ENCODE peak calls at places on chromosomes 5 and 9, in six cellular contexts. One of them, this sample, is unnamed.

GRCh38 chr5:176743828-176744583 is 66.4 kb upstream of the UNC5A start:
- DNase-seq in upper lobe of right lung: peak; percentile 59
- DNase-seq in HCT116: no peak
- DNase-seq in brain microvascular endothelial cell: no peak
- DNase-seq in caudate nucleus: no peak
- DNase-seq in IMR-90: no peak
- DNase-seq in this sample: no peak

GRCh38 chr9:7130421-7130820 is 372.6 kb downstream of the KDM4C start:
- DNase-seq in HCT116: no peak
- DNase-seq in brain microvascular endothelial cell: no peak
- DNase-seq in IMR-90: no peak
- DNase-seq in caudate nucleus: no peak
- DNase-seq in upper lobe of right lung: no peak
- DNase-seq in this sample: no peak

GRCh38 chr5:151264113-151264512 is 11.1 kb downstream of the GM2A start:
- DNase-seq in upper lobe of right lung: no peak
- DNase-seq in IMR-90: peak; percentile 47
- DNase-seq in brain microvascular endothelial cell: peak; percentile 17
- DNase-seq in caudate nucleus: no peak
- DNase-seq in HCT116: no peak
- DNase-seq in this sample: no peak

GRCh38 chr5:96297290-96297689 is 135.8 kb downstream of the PCSK1 start:
- DNase-seq in IMR-90: peak; percentile 98
- DNase-seq in HCT116: no peak
- DNase-seq in brain microvascular endothelial cell: peak; percentile 88
- DNase-seq in upper lobe of right lung: no peak
- DNase-seq in caudate nucleus: no peak
- DNase-seq in this sample: peak; percentile 24

GRCh38 chr5:82597437-82597836 is 319.3 kb upstream of the RPS23 start:
- DNase-seq in caudate nucleus: no peak
- DNase-seq in HCT116: peak; percentile 29
- DNase-seq in IMR-90: no peak
- DNase-seq in brain microvascular endothelial cell: no peak
- DNase-seq in upper lobe of right lung: no peak
- DNase-seq in this sample: no peak

GRCh38 chr5:36882250-36882649 is 5.7 kb downstream of the NIPBL start:
- DNase-seq in upper lobe of right lung: no peak
- DNase-seq in HCT116: no peak
- DNase-seq in caudate nucleus: no peak
- DNase-seq in IMR-90: no peak
- DNase-seq in brain microvascular endothelial cell: no peak
- DNase-seq in this sample: no peak

GRCh38 chr5:14351845-14352712 is 208.9 kb downstream of the TRIO start:
- DNase-seq in brain microvascular endothelial cell: peak; percentile 60
- DNase-seq in caudate nucleus: peak; percentile 41
- DNase-seq in IMR-90: peak; percentile 70
- DNase-seq in HCT116: peak; percentile 27
- DNase-seq in upper lobe of right lung: peak; percentile 73
- DNase-seq in this sample: peak; percentile 72

GRCh38 chr9:33106827-33107621 is 30.6 kb upstream of the SMU1 start:
- DNase-seq in brain microvascular endothelial cell: peak; percentile 58
- DNase-seq in upper lobe of right lung: no peak
- DNase-seq in IMR-90: peak; percentile 89
- DNase-seq in HCT116: no peak
- DNase-seq in caudate nucleus: no peak
- DNase-seq in this sample: peak; percentile 44

GRCh38 chr5:6899215-6899614 is 186.0 kb downstream of the TENT4A start:
- DNase-seq in IMR-90: no peak
- DNase-seq in upper lobe of right lung: no peak
- DNase-seq in caudate nucleus: no peak
- DNase-seq in HCT116: no peak
- DNase-seq in brain microvascular endothelial cell: no peak
- DNase-seq in this sample: peak; percentile 76

GRCh38 chr9:124453586-124454191 is 3.4 kb downstream of the ADGRD2 start:
- DNase-seq in HCT116: peak; percentile 21
- DNase-seq in caudate nucleus: no peak
- DNase-seq in brain microvascular endothelial cell: no peak
- DNase-seq in IMR-90: no peak
- DNase-seq in upper lobe of right lung: peak; percentile 56
- DNase-seq in this sample: no peak

GRCh38 chr5:67353500-67353931 is 156.9 kb upstream of the CD180 start:
- DNase-seq in HCT116: no peak
- DNase-seq in upper lobe of right lung: no peak
- DNase-seq in IMR-90: no peak
- DNase-seq in caudate nucleus: no peak
- DNase-seq in brain microvascular endothelial cell: no peak
- DNase-seq in this sample: peak; percentile 44

GRCh38 chr5:96751203-96752169 is 56.3 kb downstream of the ERAP1 start:
- DNase-seq in brain microvascular endothelial cell: no peak
- DNase-seq in caudate nucleus: no peak
- DNase-seq in HCT116: no peak
- DNase-seq in IMR-90: no peak
- DNase-seq in upper lobe of right lung: no peak
- DNase-seq in this sample: no peak

GRCh38 chr5:115641948-115642347 is 16.1 kb upstream of the TMED7 start:
- DNase-seq in HCT116: no peak
- DNase-seq in caudate nucleus: no peak
- DNase-seq in brain microvascular endothelial cell: peak; percentile 29
- DNase-seq in IMR-90: peak; percentile 11
- DNase-seq in upper lobe of right lung: no peak
- DNase-seq in this sample: no peak

GRCh38 chr5:127876384-127876783 is 173.2 kb downstream of the CCDC192 start:
- DNase-seq in upper lobe of right lung: no peak
- DNase-seq in IMR-90: no peak
- DNase-seq in HCT116: peak; percentile 61
- DNase-seq in brain microvascular endothelial cell: no peak
- DNase-seq in caudate nucleus: no peak
- DNase-seq in this sample: no peak

GRCh38 chr9:94867842-94868312 is 141.4 kb downstream of the AOPEP start:
- DNase-seq in upper lobe of right lung: no peak
- DNase-seq in caudate nucleus: no peak
- DNase-seq in HCT116: no peak
- DNase-seq in brain microvascular endothelial cell: peak; percentile 91
- DNase-seq in IMR-90: peak; percentile 98
- DNase-seq in this sample: no peak

GRCh38 chr9:130884111-130884531 is 12.5 kb downstream of the QRFP start:
- DNase-seq in HCT116: no peak
- DNase-seq in IMR-90: no peak
- DNase-seq in caudate nucleus: no peak
- DNase-seq in brain microvascular endothelial cell: no peak
- DNase-seq in upper lobe of right lung: no peak
- DNase-seq in this sample: no peak

GRCh38 chr9:130886981-130887380 is 9.6 kb downstream of the QRFP start:
- DNase-seq in caudate nucleus: no peak
- DNase-seq in IMR-90: no peak
- DNase-seq in brain microvascular endothelial cell: no peak
- DNase-seq in HCT116: no peak
- DNase-seq in upper lobe of right lung: no peak
- DNase-seq in this sample: no peak

GRCh38 chr9:130887494-130888144 is 9.0 kb downstream of the QRFP start:
- DNase-seq in caudate nucleus: no peak
- DNase-seq in HCT116: no peak
- DNase-seq in brain microvascular endothelial cell: no peak
- DNase-seq in upper lobe of right lung: no peak
- DNase-seq in IMR-90: peak; percentile 38
- DNase-seq in this sample: no peak

GRCh38 chr9:130884542-130885421 is 11.8 kb downstream of the QRFP start:
- DNase-seq in HCT116: no peak
- DNase-seq in brain microvascular endothelial cell: no peak
- DNase-seq in upper lobe of right lung: no peak
- DNase-seq in IMR-90: no peak
- DNase-seq in caudate nucleus: peak; percentile 34
- DNase-seq in this sample: no peak

DNA sequence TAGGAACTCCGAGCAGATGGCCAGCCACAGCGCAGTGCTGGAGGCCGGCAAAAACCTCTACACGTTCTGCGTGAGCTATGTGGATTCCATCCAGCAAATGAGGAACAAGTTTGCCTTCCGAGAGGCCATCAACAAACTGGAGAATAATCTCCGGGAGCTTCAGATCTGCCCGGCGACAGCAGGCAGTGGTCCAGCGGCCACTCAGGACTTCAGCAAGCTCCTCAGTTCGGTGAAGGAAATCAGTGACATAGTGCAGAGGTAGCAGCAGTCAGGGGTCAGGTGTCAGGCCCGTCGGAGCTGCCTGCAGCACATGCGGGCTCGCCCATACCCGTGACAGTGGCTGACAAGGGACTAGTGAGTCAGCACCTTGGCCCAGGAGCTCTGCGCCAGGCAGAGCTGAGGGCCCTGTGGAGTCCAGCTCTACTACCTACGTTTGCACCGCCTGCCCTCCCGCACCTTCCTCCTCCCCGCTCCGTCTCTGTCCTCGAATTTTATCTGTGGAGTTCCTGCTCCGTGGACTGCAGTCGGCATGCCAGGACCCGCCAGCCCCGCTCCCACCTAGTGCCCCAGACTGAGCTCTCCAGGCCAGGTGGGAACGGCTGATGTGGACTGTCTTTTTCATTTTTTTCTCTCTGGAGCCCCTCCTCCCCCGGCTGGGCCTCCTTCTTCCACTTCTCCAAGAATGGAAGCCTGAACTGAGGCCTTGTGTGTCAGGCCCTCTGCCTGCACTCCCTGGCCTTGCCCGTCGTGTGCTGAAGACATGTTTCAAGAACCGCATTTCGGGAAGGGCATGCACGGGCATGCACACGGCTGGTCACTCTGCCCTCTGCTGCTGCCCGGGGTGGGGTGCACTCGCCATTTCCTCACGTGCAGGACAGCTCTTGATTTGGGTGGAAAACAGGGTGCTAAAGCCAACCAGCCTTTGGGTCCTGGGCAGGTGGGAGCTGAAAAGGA is 10.9 kb downstream of the QRFP start:
- DNase-seq in caudate nucleus: no peak
- DNase-seq in brain microvascular endothelial cell: no peak
- DNase-seq in HCT116: no peak
- DNase-seq in upper lobe of right lung: no peak
- DNase-seq in IMR-90: no peak
- DNase-seq in this sample: no peak
- H3K27ac ChIP-seq in caudate nucleus: no peak overlapping the region
- H3K27ac ChIP-seq in brain microvascular endothelial cell: peak overlapping the region; percentile 3
- H3K27ac ChIP-seq in HCT116: peak overlapping the region; percentile 32
- H3K27ac ChIP-seq in upper lobe of right lung: no peak overlapping the region
- H3K27ac ChIP-seq in IMR-90: no peak overlapping the region
- H3K27ac ChIP-seq in this sample: no peak overlapping the region

GRCh38 chr5:170479484-170479883 is 24.3 kb upstream of the KCNIP1 start:
- DNase-seq in caudate nucleus: no peak
- DNase-seq in IMR-90: peak; percentile 21
- DNase-seq in brain microvascular endothelial cell: peak; percentile 32
- DNase-seq in HCT116: no peak
- DNase-seq in upper lobe of right lung: no peak
- DNase-seq in this sample: peak; percentile 39

GRCh38 chr5:170475269-170476000 is 28.4 kb upstream of the KCNIP1 start:
- DNase-seq in caudate nucleus: no peak
- DNase-seq in HCT116: no peak
- DNase-seq in upper lobe of right lung: no peak
- DNase-seq in brain microvascular endothelial cell: no peak
- DNase-seq in IMR-90: no peak
- DNase-seq in this sample: no peak

GRCh38 chr5:170480277-170480676 is 23.5 kb upstream of the KCNIP1 start:
- DNase-seq in upper lobe of right lung: no peak
- DNase-seq in caudate nucleus: no peak
- DNase-seq in brain microvascular endothelial cell: no peak
- DNase-seq in HCT116: no peak
- DNase-seq in IMR-90: no peak
- DNase-seq in this sample: no peak

GRCh38 chr5:170478306-170478705 is 25.5 kb upstream of the KCNIP1 start:
- DNase-seq in brain microvascular endothelial cell: no peak
- DNase-seq in upper lobe of right lung: no peak
- DNase-seq in caudate nucleus: no peak
- DNase-seq in IMR-90: no peak
- DNase-seq in HCT116: no peak
- DNase-seq in this sample: no peak

DNA sequence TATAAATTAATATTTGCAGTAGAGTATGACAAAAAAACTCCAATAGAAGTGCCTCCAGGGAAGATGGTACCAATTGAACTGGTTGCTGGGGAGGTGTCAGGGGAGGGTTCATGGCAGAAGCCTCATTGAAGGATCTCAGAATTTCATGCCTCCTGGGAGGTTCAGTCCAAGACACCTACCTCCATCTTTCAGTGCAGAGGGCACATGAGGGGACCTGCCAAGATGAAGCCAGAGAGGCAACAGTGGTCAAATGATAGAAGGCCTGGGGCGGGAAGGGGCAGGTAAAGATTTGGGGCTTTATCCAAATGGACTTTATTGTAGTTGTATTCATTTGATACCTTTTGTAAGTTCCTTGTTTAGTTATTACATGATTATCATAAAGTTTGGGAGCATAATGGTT is 25.9 kb upstream of the KCNIP1 start:
- DNase-seq in IMR-90: no peak
- DNase-seq in upper lobe of right lung: no peak
- DNase-seq in caudate nucleus: no peak
- DNase-seq in brain microvascular endothelial cell: no peak
- DNase-seq in HCT116: no peak
- DNase-seq in this sample: no peak
- H3K27ac ChIP-seq in IMR-90: no peak overlapping the region
- H3K27ac ChIP-seq in upper lobe of right lung: no peak overlapping the region
- H3K27ac ChIP-seq in caudate nucleus: no peak overlapping the region
- H3K27ac ChIP-seq in brain microvascular endothelial cell: no peak overlapping the region
- H3K27ac ChIP-seq in HCT116: no peak overlapping the region
- H3K27ac ChIP-seq in this sample: no peak overlapping the region

DNA sequence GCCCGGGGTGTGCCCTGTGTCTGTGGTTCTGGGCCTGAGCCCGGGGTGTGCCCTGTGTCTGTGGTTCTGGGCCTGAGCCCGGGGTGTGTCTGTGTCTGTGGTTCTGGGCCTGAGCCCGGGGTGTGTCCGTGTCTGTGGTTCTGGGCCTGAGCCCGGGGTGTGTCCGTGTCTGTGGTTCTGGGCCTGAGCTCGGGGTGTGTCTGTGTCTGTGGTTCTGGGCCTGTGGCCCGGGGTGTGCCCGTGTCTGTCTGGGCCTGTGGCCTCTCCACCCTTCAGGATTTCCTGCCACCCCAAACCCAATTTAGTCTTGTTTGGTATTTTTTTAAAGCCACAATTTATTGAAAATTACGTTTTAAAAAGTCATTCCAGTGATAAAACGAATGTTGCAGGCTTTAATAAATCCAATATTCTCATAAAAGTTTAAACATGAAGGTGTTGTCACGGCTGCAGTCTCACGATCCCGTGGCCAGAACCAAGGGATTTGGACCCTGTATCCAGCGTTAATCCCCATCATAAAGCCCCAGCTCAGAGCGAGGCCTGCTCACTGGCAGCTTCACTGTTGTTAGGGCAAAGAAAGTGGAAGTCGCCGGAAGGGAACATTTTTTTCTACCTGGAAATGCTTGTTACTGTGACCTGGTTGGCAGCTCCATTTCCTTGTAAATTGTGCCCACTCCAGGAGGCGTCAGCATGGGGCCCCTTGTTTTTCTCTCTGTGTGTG is 104.8 kb downstream of the EHMT1 start:
- DNase-seq in upper lobe of right lung: no peak
- DNase-seq in caudate nucleus: no peak
- DNase-seq in brain microvascular endothelial cell: no peak
- DNase-seq in HCT116: no peak
- DNase-seq in IMR-90: no peak
- DNase-seq in this sample: no peak
- H3K27ac ChIP-seq in upper lobe of right lung: no peak overlapping the region
- H3K27ac ChIP-seq in caudate nucleus: peak overlapping the region; percentile 60
- H3K27ac ChIP-seq in brain microvascular endothelial cell: no peak overlapping the region
- H3K27ac ChIP-seq in HCT116: no peak overlapping the region
- H3K27ac ChIP-seq in IMR-90: no peak overlapping the region
- H3K27ac ChIP-seq in this sample: no peak overlapping the region

GRCh38 chr5:152329191-152329590 is 75.9 kb downstream of the NMUR2 start:
- DNase-seq in upper lobe of right lung: no peak
- DNase-seq in brain microvascular endothelial cell: no peak
- DNase-seq in HCT116: no peak
- DNase-seq in IMR-90: no peak
- DNase-seq in caudate nucleus: no peak
- DNase-seq in this sample: no peak
- H3K27ac ChIP-seq in upper lobe of right lung: no peak overlapping the region
- H3K27ac ChIP-seq in brain microvascular endothelial cell: no peak overlapping the region
- H3K27ac ChIP-seq in HCT116: no peak overlapping the region
- H3K27ac ChIP-seq in IMR-90: no peak overlapping the region
- H3K27ac ChIP-seq in caudate nucleus: no peak overlapping the region
- H3K27ac ChIP-seq in this sample: no peak overlapping the region